ENCODE peak calls at places on chromosomes 4 and X, in nine cellular contexts. N, I, K, F, T, H, Q, V and L are unnamed samples.

GRCh38 chr4:8607603-8608481 is 15.3 kb downstream of the CPZ start:
- DNase-seq in K (no peak), V (peak), T (no peak), Q (peak), F (no peak), H (no peak), I (no peak), N (peak), L (no peak)

GRCh38 chrX:56802921-56803848 is 74.1 kb downstream of the NBDY start:
- DNase-seq in N (peak), Q (peak), H (no peak), I (peak), V (peak), T (no peak), K (peak), F (peak), L (no peak)

GRCh38 chr4:73452953-73453700 is 17.1 kb downstream of the AFP start:
- DNase-seq in Q (no peak), I (no peak), V (no peak), T (no peak), F (peak), N (no peak), H (no peak), K (no peak), L (no peak)

GRCh38 chrX:123308663-123309062 is 124.6 kb downstream of the GRIA3 start:
- DNase-seq in Q (no peak), V (no peak), I (no peak), K (no peak), N (no peak), H (no peak), F (no peak), T (no peak), L (no peak)

GRCh38 chr4:119184128-119184527 is 28.4 kb upstream of the USP53 start:
- DNase-seq in T (no peak), K (no peak), I (no peak), Q (no peak), H (no peak), F (no peak), N (no peak), V (no peak), L (no peak)

GRCh38 chr4:84583871-84584373 is 995 bp downstream of the CDS1 start:
- DNase-seq in H (no peak), Q (peak), V (no peak), F (no peak), T (no peak), I (no peak), N (peak), K (no peak), L (no peak)

GRCh38 chr4:19659131-19659530 is 592.6 kb upstream of the SLIT2 start:
- DNase-seq in F (no peak), H (no peak), K (no peak), Q (no peak), V (no peak), T (no peak), N (no peak), I (no peak), L (no peak)

GRCh38 chrX:24260827-24261550 is 52.9 kb downstream of the SUPT20HL2 start:
- DNase-seq in N (peak), I (peak), Q (peak), F (peak), V (no peak), H (no peak), K (peak), T (no peak), L (no peak)

GRCh38 chrX:102723456-102723855 is 2.9 kb downstream of the GPRASP3 start:
- DNase-seq in T (no peak), F (no peak), H (no peak), V (no peak), N (no peak), Q (no peak), K (no peak), I (no peak), L (no peak)

GRCh38 chr4:158253350-158253980 is 43.2 kb downstream of the TMEM144 start:
- DNase-seq in Q (peak), I (peak), N (peak), V (no peak), T (no peak), K (peak), H (peak), F (peak), L (peak)

GRCh38 chrX:46575991-46576392 is 2.4 kb downstream of the CHST7 start:
- DNase-seq in N (no peak), V (no peak), H (no peak), F (peak), T (no peak), I (no peak), K (peak), Q (peak), L (no peak)

GRCh38 chr4:124468360-124468759 is 244.2 kb downstream of the ANKRD50 start:
- DNase-seq in I (no peak), H (no peak), F (no peak), T (no peak), N (no peak), V (no peak), Q (no peak), K (no peak), L (no peak)

GRCh38 chr4:152997771-152998487 is 61.8 kb downstream of the FHDC1 start:
- DNase-seq in N (no peak), H (peak), F (no peak), I (no peak), Q (peak), K (no peak), T (no peak), V (peak), L (no peak)

GRCh38 chr4:6020633-6021032 is 2.4 kb upstream of the C4orf50 start:
- DNase-seq in I (no peak), V (peak), Q (no peak), N (no peak), K (no peak), F (no peak), T (no peak), H (no peak), L (no peak)

GRCh38 chrX:118726887-118727685 is at the start of gene IL13RA1:
- DNase-seq in H (peak), F (peak), T (peak), I (peak), K (peak), Q (peak), V (peak), N (peak), L (no peak)

GRCh38 chr4:52574036-52574435 is 85.1 kb downstream of the USP46 start:
- DNase-seq in T (no peak), K (peak), F (no peak), N (no peak), V (no peak), Q (no peak), H (no peak), I (no peak), L (no peak)

GRCh38 chrX:9465380-9466114 is 689 bp downstream of the TBL1X start:
- DNase-seq in Q (peak), H (no peak), N (peak), I (no peak), F (no peak), T (no peak), K (no peak), V (peak), L (no peak)

GRCh38 chr4:83852085-83852451 is 316.2 kb downstream of the GPAT3 start:
- DNase-seq in H (peak), T (no peak), F (peak), V (no peak), Q (peak), I (peak), K (peak), N (no peak), L (no peak)

GRCh38 chr4:105698607-105699006 is 9.9 kb downstream of the INTS12 start:
- DNase-seq in I (no peak), K (no peak), T (no peak), F (no peak), V (no peak), H (no peak), Q (no peak), N (no peak), L (no peak)

GRCh38 chr4:88880001-88880400 is 177.0 kb downstream of the FAM13A start:
- DNase-seq in F (no peak), N (no peak), K (no peak), H (no peak), Q (no peak), T (no peak), V (no peak), I (peak), L (no peak)

GRCh38 chr4:94882756-94883155 is 125.0 kb downstream of the BMPR1B start:
- DNase-seq in K (no peak), H (no peak), T (no peak), F (no peak), N (no peak), V (no peak), I (no peak), Q (no peak), L (no peak)

GRCh38 chr4:125703443-125703842 is 388.7 kb downstream of the FAT4 start:
- DNase-seq in H (no peak), T (no peak), I (no peak), N (no peak), F (peak), K (peak), V (no peak), Q (peak), L (no peak)

GRCh38 chrX:6810796-6811195 is 275.9 kb upstream of the VCX3A start:
- DNase-seq in Q (peak), T (no peak), K (peak), V (no peak), I (no peak), F (no peak), N (no peak), H (no peak), L (no peak)

GRCh38 chr4:61254406-61254805 is 54.3 kb downstream of the ADGRL3 start:
- DNase-seq in Q (no peak), N (peak), F (no peak), K (no peak), T (no peak), H (no peak), V (no peak), I (no peak), L (no peak)

GRCh38 chrX:9231491-9231890 is 197.6 kb upstream of the FAM9B start:
- DNase-seq in H (peak), T (no peak), V (no peak), F (no peak), Q (peak), K (peak), I (peak), N (no peak), L (no peak)

GRCh38 chrX:7088968-7089615 is 58.4 kb upstream of the STS start:
- DNase-seq in N (peak), V (no peak), I (no peak), F (no peak), T (no peak), K (no peak), H (no peak), Q (no peak), L (no peak)

GRCh38 chr4:94515365-94515764 is 63.6 kb downstream of the PDLIM5 start:
- DNase-seq in F (no peak), K (no peak), I (no peak), N (no peak), Q (no peak), T (no peak), H (no peak), V (no peak), L (no peak)

GRCh38 chr4:143404555-143404954 is 67.9 kb downstream of the GAB1 start:
- DNase-seq in K (no peak), Q (peak), T (no peak), F (no peak), V (no peak), N (peak), H (no peak), I (no peak), L (peak)

GRCh38 chr4:116055857-116056827 is 942.7 kb upstream of the NDST4 start:
- DNase-seq in V (no peak), F (peak), H (no peak), K (no peak), Q (peak), N (peak), T (no peak), I (no peak), L (no peak)

GRCh38 chrX:1600406-1601050 is 9.1 kb downstream of the AKAP17A start:
- DNase-seq in H (no peak), I (no peak), N (no peak), Q (no peak), V (peak), T (peak), K (no peak), F (no peak), L (no peak)

GRCh38 chrX:120000490-120001246 is 57.1 kb upstream of the NKAP start:
- DNase-seq in K (no peak), I (no peak), H (no peak), N (no peak), F (no peak), V (no peak), Q (peak), T (no peak), L (no peak)

GRCh38 chr4:126778348-126778747 is 854.4 kb upstream of the INTU start:
- DNase-seq in Q (peak), N (no peak), H (no peak), V (no peak), T (no peak), F (peak), I (peak), K (peak), L (no peak)

GRCh38 chr4:88660446-88661294 is 37.0 kb downstream of the NAP1L5 start:
- DNase-seq in Q (peak), H (peak), I (peak), V (no peak), T (no peak), K (peak), N (no peak), F (peak), L (no peak)

GRCh38 chrX:13774696-13775095 is 40.1 kb downstream of the OFD1 start:
- DNase-seq in K (no peak), F (no peak), N (no peak), V (no peak), T (no peak), H (no peak), Q (no peak), I (no peak), L (no peak)

GRCh38 chr4:189656551-189657165 is 284.0 kb upstream of the FRG1 start:
- DNase-seq in I (no peak), V (no peak), H (no peak), F (no peak), K (no peak), T (no peak), Q (no peak), N (no peak), L (no peak)

GRCh38 chrX:40152173-40152705 is 54.5 kb upstream of the BCOR start:
- DNase-seq in T (no peak), N (no peak), I (no peak), Q (peak), V (peak), F (no peak), K (no peak), H (no peak), L (no peak)

GRCh38 chr4:120703908-120704307 is 218.6 kb downstream of the PRDM5 start:
- DNase-seq in T (no peak), V (no peak), Q (no peak), I (no peak), H (no peak), K (no peak), N (no peak), F (peak), L (no peak)

GRCh38 chr4:122747883-122748282 is 15.4 kb downstream of the BBS12 start:
- DNase-seq in V (no peak), Q (peak), T (no peak), F (peak), K (peak), I (peak), N (no peak), H (no peak), L (no peak)

GRCh38 chr4:146654648-146654975 is 15.9 kb downstream of the POU4F2 start:
- DNase-seq in H (no peak), T (no peak), I (no peak), F (no peak), Q (peak), K (no peak), N (no peak), V (no peak), L (no peak)

DNA sequence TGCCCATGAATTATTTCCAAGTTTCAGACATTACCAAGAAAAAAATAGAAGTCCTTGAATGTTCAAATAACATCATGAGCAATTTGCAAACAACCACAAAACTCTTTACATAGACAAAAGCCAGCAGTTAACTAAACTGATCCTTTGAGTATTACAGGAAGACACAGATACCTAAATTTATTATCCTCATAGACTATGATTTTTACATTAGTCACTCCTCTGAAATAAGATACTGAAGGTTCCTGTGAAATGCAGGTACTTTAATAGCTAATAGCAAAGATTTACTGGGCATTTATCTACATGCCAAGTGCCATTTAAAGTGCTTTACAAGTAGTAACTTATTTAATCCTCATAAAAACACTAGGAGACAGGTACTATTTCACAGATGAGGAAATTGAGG is 37.7 kb downstream of the GPR82 start:
- DNase-seq in V (no peak), Q (no peak), T (no peak), H (no peak), I (no peak), N (no peak), K (no peak), F (no peak), L (no peak)
- TF ChIP-seq CTCF in V (no peak), Q (no peak), T (no peak), H (no peak), I (no peak), N (no peak), K (no peak), F (no peak), L (no peak)

GRCh38 chr4:26238782-26239647 is 81.8 kb upstream of the RBPJ start:
- DNase-seq in K (peak), T (no peak), F (peak), I (peak), H (no peak), N (no peak), Q (peak), V (no peak), L (no peak)

GRCh38 chr4:26235500-26235899 is 85.3 kb upstream of the RBPJ start:
- DNase-seq in H (no peak), F (peak), Q (peak), T (no peak), K (peak), V (peak), I (no peak), N (no peak), L (no peak)

GRCh38 chr4:26238426-26238781 is 82.4 kb upstream of the RBPJ start:
- DNase-seq in V (no peak), K (no peak), I (no peak), N (no peak), T (no peak), Q (peak), H (no peak), F (no peak), L (no peak)

GRCh38 chr4:26239796-26240195 is 81.0 kb upstream of the RBPJ start:
- DNase-seq in I (no peak), H (no peak), V (no peak), T (no peak), N (no peak), Q (peak), F (no peak), K (peak), L (no peak)

DNA sequence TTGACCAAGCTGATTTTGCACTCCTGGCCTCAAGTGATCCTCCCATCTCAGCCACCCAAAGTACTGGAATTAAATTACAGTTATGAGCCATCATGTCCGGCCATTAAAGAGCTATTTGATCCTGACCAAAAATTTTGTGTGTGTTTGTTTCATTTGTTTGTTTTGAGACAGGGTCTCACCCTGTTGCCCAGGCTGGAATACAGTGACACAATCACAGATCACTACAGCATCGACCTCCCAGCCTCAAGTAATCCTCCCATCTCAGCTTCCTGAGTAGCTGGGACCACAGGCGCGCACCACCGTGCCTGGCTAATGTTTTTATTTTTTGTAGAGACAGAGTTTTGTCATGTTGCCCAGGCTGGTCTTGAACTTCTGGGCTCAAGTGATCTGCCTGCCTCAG is 82.9 kb upstream of the RBPJ start:
- DNase-seq in F (no peak), T (no peak), H (no peak), V (no peak), I (no peak), K (peak), N (no peak), Q (no peak), L (no peak)
- H3K4me3 ChIP-seq in F (no peak), T (no peak), H (no peak), V (no peak), I (no peak), K (no peak), N (no peak), Q (no peak), L (no peak)

DNA sequence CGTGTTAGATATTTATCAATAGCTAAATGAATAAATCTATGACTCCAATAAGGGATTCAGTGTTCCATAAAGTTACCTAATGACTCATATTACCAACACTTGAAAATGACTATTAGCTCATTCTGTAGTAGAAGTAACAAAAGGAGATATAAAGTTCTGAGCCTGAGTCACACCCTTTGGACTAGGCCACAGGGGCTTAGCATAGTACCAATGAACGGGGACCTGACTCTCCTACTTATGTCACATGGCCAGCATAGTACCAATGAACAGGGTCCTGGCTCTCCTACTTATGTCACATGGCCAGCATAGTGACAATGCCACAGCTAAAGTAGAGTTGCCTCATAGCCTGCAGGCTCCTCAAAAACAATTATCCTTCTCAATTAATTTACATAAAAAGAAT is 43.7 kb downstream of the MAGEB16 start:
- DNase-seq in V (no peak), Q (no peak), T (no peak), I (no peak), N (no peak), H (no peak), F (no peak), K (no peak), L (no peak)
- TF ChIP-seq CTCF in V (no peak), Q (no peak), T (no peak), I (no peak), N (no peak), H (no peak), F (no peak), K (no peak), L (no peak)

GRCh38 chrX:153688900-153689590 is 1.3 kb downstream of the SLC6A8 start:
- DNase-seq in Q (peak), K (peak), V (no peak), H (no peak), N (no peak), I (no peak), T (no peak), F (peak), L (no peak)
- H3K4me3 ChIP-seq in Q (peak), K (peak), V (peak), H (peak), N (no peak), I (peak), T (peak), F (peak), L (no peak)